ENCODE peak calls at places on chromosome 17, in four cellular contexts. B is mesothelial cell of epicardium, D is right atrium auricular region, L is mammary epithelial cell. R is an unnamed sample.

GRCh38 chr17:70319516-70319915 is 150.2 kb downstream of the KCNJ2 start:
- DNase-seq in B (no peak), L (no peak), D (no peak), R (no peak)

GRCh38 chr17:19492140-19492539 is 41.5 kb upstream of the SLC47A1 start:
- DNase-seq in L (no peak), D (no peak), B (no peak), R (no peak)

GRCh38 chr17:38897671-38898290 is 27.6 kb upstream of the LASP1NB start:
- DNase-seq in D (no peak), L (no peak), B (no peak), R (no peak)

GRCh38 chr17:45018514-45019176 is 32.8 kb downstream of the DCAKD start:
- DNase-seq in B (no peak), D (no peak), L (no peak), R (peak)

GRCh38 chr17:69857412-69857835 is 217.6 kb upstream of the KCNJ16 start:
- DNase-seq in B (no peak), D (no peak), L (peak), R (no peak)

GRCh38 chr17:47830991-47831933 is at the start of the genes LRRC46 and MRPL10:
- DNase-seq in D (peak), B (peak), L (peak), R (peak)

GRCh38 chr17:6796017-6796886 is 20.2 kb downstream of the FBXO39 start:
- DNase-seq in L (peak), D (no peak), B (no peak), R (no peak)

GRCh38 chr17:37292429-37293139 is 83.2 kb upstream of the C17orf78 start:
- DNase-seq in L (no peak), D (no peak), B (no peak), R (no peak)

GRCh38 chr17:2685696-2686095 is 25.9 kb downstream of the CLUH start:
- DNase-seq in B (no peak), L (no peak), D (peak), R (no peak)

GRCh38 chr17:42554250-42555121 is 1.8 kb downstream of the HSD17B1 start:
- DNase-seq in B (peak), L (peak), D (peak), R (peak)

GRCh38 chr17:20267459-20267842 is 199.9 kb downstream of the LGALS9B start:
- DNase-seq in B (no peak), D (no peak), L (no peak), R (no peak)

GRCh38 chr17:1724869-1725641 is 551 bp downstream of the WDR81 start:
- DNase-seq in D (no peak), L (no peak), B (no peak), R (no peak)

GRCh38 chr17:74037320-74037719 is 166.2 kb upstream of the RPL38 start:
- DNase-seq in D (no peak), B (no peak), L (peak), R (no peak)

GRCh38 chr17:2050871-2051387 is 4.0 kb upstream of the HIC1 start:
- DNase-seq in B (no peak), L (no peak), D (no peak), R (no peak)

GRCh38 chr17:76442341-76443338 is 10.3 kb downstream of the UBE2O start:
- DNase-seq in B (no peak), L (no peak), D (no peak), R (no peak)

GRCh38 chr17:3750926-3751325 is 27.2 kb downstream of the HASPIN start:
- DNase-seq in D (no peak), B (no peak), L (no peak), R (no peak)

GRCh38 chr17:72560303-72561247 is 439.8 kb downstream of the SOX9 start:
- DNase-seq in D (no peak), B (no peak), L (no peak), R (no peak)
- TF ChIP-seq CTCF in D (peak), B (peak), L (peak), R (peak)

DNA sequence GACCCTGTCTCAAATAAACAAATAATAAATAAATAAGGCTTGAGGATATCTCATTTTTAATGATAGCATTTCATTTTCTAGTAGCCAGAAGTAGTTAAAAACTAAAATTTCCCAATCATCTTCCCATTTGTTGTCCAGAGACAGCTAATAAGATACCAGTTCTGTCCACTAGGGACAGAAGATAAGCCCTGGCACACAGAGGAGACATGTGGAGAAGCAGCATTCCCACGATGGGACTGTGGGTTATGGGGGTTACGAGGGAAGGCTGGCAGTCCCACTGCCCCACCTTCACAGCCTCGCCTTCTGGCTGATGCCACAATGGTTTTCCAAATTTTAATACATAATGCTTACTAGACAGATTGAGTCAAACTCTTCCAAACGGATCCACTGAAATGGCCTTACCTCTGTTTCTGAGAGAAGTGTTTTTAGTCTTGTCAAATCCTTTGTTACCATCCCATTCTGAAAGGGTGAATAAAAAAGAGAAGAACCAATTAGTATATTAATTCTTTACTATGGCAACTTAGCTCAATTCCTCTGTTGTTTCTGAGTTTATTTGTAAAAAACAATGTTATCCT is 44.2 kb downstream of the HELZ start:
- DNase-seq in L (no peak), B (no peak), D (no peak), R (no peak)
- TF ChIP-seq CTCF in L (peak), B (peak), D (peak), R (peak)

GRCh38 chr17:80414508-80414802 is 512 bp upstream of the ENDOV start:
- DNase-seq in D (no peak), B (no peak), L (no peak), R (no peak)
- TF ChIP-seq CTCF in D (no peak), B (no peak), L (no peak), R (no peak)

GRCh38 chr17:565506-565905 is 149.1 kb downstream of the VPS53 start:
- DNase-seq in D (no peak), L (no peak), B (no peak), R (no peak)
- TF ChIP-seq CTCF in D (no peak), L (peak), B (no peak), R (no peak)

GRCh38 chr17:16215002-16215272 is 397 bp downstream of the NCOR1 start:
- DNase-seq in B (peak), D (no peak), L (no peak), R (no peak)

GRCh38 chr17:16215965-16216316 is 607 bp upstream of the NCOR1 start:
- DNase-seq in B (no peak), L (no peak), D (no peak), R (no peak)

GRCh38 chr17:16214190-16215001 is 938 bp downstream of the NCOR1 start:
- DNase-seq in D (no peak), L (peak), B (no peak), R (no peak)

GRCh38 chr17:16215273-16215964 is at the start of gene NCOR1:
- DNase-seq in B (peak), L (peak), D (peak), R (peak)

GRCh38 chr17:16217002-16217635 is at the start of gene PIGL:
- DNase-seq in L (peak), B (peak), D (peak), R (peak)
- TF ChIP-seq CTCF in L (no peak), B (no peak), D (no peak), R (no peak)

GRCh38 chr17:17972126-17972951 is at the start of the genes DRC3 and TOM1L2:
- DNase-seq in L (peak), D (peak), B (peak), R (peak)
- TF ChIP-seq CTCF in L (no peak), D (peak), B (no peak), R (no peak)

DNA sequence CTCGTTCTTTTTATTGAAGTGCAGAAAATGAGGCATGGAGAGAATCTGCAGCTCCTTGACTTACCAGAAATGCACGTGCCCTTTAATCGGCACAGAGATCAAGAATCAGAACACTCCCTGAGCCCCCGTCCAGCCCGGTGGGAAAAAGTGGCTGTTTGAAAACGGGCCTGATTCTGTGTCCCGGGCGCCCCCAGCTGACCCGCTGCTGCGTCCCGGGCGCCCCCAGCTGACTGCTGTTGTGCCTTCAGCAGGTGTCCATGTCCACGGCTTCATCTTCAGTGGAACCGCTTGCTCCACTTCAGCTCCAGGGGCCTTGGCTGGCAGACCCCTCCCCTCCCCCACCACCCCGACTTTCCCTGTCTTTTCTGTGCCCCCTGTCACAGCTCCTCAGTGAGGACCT is 47.8 kb downstream of the FOXK2 start:
- DNase-seq in D (no peak), L (no peak), B (no peak), R (no peak)
- TF ChIP-seq CTCF in D (no peak), L (no peak), B (no peak), R (no peak)

DNA sequence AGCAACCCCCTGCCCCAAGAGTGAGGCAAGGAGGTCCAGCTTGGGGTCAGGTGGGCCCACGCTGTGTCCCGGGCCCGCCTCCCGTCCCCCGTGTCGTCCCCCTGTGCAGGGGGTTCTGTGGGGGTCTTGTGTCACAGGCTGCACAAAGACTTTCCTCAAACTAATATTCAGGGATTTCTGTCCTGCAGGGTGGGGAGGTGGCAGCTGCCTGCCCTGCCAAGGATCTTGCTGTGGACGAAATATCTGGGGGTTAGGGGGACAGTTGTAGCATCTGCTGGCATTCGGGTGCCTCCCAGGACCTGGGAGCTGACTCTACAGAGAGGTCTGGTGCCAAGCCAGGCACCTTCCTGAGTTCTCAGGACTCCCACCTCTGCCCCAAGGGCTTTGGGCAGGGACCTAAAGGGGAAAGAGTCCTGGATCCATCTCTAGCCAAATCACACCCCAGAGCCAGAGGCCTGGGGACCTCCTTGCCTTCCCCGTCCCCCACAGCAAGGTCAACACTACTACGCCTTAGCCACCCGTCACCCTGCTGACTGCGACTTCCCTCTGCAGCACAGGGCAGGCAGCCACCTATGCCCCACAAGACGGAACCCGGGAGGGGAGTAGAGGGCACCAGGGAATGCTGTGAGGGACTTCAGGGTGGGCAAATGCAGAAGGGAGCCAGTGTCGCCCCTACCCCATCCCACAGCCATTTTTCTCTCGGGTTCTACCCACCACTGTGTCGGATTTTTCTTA is 59.3 kb downstream of the TMEM132E start:
- DNase-seq in B (no peak), D (no peak), L (no peak), R (no peak)
- TF ChIP-seq CTCF in B (no peak), D (peak), L (no peak), R (peak)

DNA sequence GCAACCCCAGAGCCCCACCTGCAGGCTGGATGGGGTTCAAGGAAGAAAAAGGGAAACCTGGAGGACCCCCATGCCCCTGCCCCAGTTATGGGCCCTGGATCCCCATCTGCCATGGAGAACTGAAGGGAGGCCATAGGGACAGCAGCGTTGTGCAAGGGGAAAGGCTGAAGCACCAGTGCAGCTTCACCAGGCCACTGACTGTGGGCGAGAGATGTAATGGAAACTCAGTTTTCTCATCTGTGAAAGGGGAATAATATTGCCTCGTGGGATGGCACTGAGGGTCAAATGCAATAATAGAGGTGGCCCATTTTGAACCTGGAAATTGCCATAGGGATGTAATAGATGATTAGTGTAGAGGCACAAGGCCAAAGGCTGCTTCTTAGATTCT is 9.9 kb upstream of the TSPOAP1 start:
- DNase-seq in B (no peak), D (no peak), L (no peak), R (no peak)
- TF ChIP-seq CTCF in B (no peak), D (no peak), L (no peak), R (peak)

GRCh38 chr17:16962804-16963203 is 9.1 kb downstream of the TNFRSF13B start:
- DNase-seq in D (no peak), B (no peak), L (no peak), R (no peak)
- TF ChIP-seq CTCF in D (no peak), B (no peak), L (no peak), R (no peak)

R was measured in natural killer cell.